ENCODE peak calls at places on chromosomes 1 and 21, in five cellular contexts. Z, Y, G, S and R are unnamed samples.

GRCh38 chr1:21950734-21951575 is 13.8 kb upstream of the HSPG2 start:
- DNase-seq in Z (no peak), G (no peak), Y (no peak), S (no peak), R (no peak)

GRCh38 chr1:202801169-202801568 is 7.1 kb downstream of the KDM5B start:
- DNase-seq in G (no peak), Y (no peak), S (no peak), Z (no peak), R (no peak)

GRCh38 chr21:44461438-44462089 is 6.3 kb downstream of the LRRC3 start:
- DNase-seq in Z (no peak), G (no peak), S (no peak), Y (peak), R (no peak)

GRCh38 chr1:243842978-243843490 is 7.0 kb downstream of the AKT3 start:
- DNase-seq in S (no peak), Z (peak), G (peak), Y (no peak), R (peak)

GRCh38 chr1:70034403-70034802 is 171.0 kb downstream of the LRRC40 start:
- DNase-seq in Y (peak), G (no peak), Z (peak), S (peak), R (peak)

GRCh38 chr1:228109962-228110488 is 926 bp upstream of the MRPL55 start:
- DNase-seq in Z (no peak), Y (no peak), G (no peak), S (no peak), R (no peak)

GRCh38 chr1:165129568-165130164 is 226.8 kb downstream of the LMX1A start:
- DNase-seq in G (no peak), S (peak), Y (peak), Z (peak), R (peak)

GRCh38 chr1:172680733-172681275 is 21.9 kb downstream of the FASLG start:
- DNase-seq in G (no peak), Z (no peak), S (no peak), Y (no peak), R (no peak)

GRCh38 chr1:204974326-204974725 is 68.7 kb upstream of the CNTN2 start:
- DNase-seq in Z (no peak), S (no peak), G (no peak), Y (peak), R (no peak)

GRCh38 chr1:182229907-182230522 is 161.6 kb downstream of the GLUL start:
- DNase-seq in Y (peak), S (no peak), Z (no peak), G (no peak), R (no peak)

GRCh38 chr21:31557421-31557955 is 102.0 kb upstream of the SOD1 start:
- DNase-seq in G (no peak), Y (peak), Z (no peak), S (no peak), R (no peak)